ENCODE peak calls at places on chromosomes 1 and 21, in seven cellular contexts. One of them, this sample, is unnamed.

GRCh38 chr1:119181236-119181635 is 40.8 kb upstream of the WARS2 start:
- DNase-seq in neuronal stem cell: no peak
- DNase-seq in H1: no peak
- DNase-seq in IMR-90: no peak
- DNase-seq in mesendoderm: peak; percentile 79
- DNase-seq in mesenchymal stem cell: no peak
- DNase-seq in trophoblast cell: no peak
- DNase-seq in this sample: no peak

GRCh38 chr1:48681476-48682305 is 95.0 kb downstream of the BEND5 start:
- DNase-seq in neuronal stem cell: no peak
- DNase-seq in H1: no peak
- DNase-seq in IMR-90: no peak
- DNase-seq in mesendoderm: peak; percentile 39
- DNase-seq in mesenchymal stem cell: no peak
- DNase-seq in trophoblast cell: no peak
- DNase-seq in this sample: no peak

GRCh38 chr1:24928631-24929090 is 1.4 kb downstream of the RUNX3 start:
- DNase-seq in neuronal stem cell: peak; percentile 44
- DNase-seq in H1: no peak
- DNase-seq in IMR-90: no peak
- DNase-seq in mesendoderm: peak; percentile 60
- DNase-seq in mesenchymal stem cell: peak; percentile 38
- DNase-seq in trophoblast cell: no peak
- DNase-seq in this sample: no peak

GRCh38 chr1:235450886-235451457 is 53.3 kb downstream of the B3GALNT2 start:
- DNase-seq in neuronal stem cell: no peak
- DNase-seq in H1: no peak
- DNase-seq in IMR-90: no peak
- DNase-seq in mesendoderm: peak; percentile 40
- DNase-seq in mesenchymal stem cell: no peak
- DNase-seq in trophoblast cell: no peak
- DNase-seq in this sample: no peak

GRCh38 chr1:31549807-31550620 is 26.3 kb upstream of the TINAGL1 start:
- DNase-seq in neuronal stem cell: no peak
- DNase-seq in H1: no peak
- DNase-seq in IMR-90: no peak
- DNase-seq in mesendoderm: no peak
- DNase-seq in mesenchymal stem cell: peak; percentile 39
- DNase-seq in trophoblast cell: no peak
- DNase-seq in this sample: no peak

GRCh38 chr1:231731262-231731661 is 104.7 kb downstream of the DISC1 start:
- DNase-seq in neuronal stem cell: no peak
- DNase-seq in H1: no peak
- DNase-seq in IMR-90: no peak
- DNase-seq in mesendoderm: peak; percentile 27
- DNase-seq in mesenchymal stem cell: no peak
- DNase-seq in trophoblast cell: no peak
- DNase-seq in this sample: no peak

GRCh38 chr1:213684454-213684853 is 303.3 kb upstream of the PROX1 start:
- DNase-seq in neuronal stem cell: no peak
- DNase-seq in H1: no peak
- DNase-seq in IMR-90: no peak
- DNase-seq in mesendoderm: no peak
- DNase-seq in mesenchymal stem cell: no peak
- DNase-seq in trophoblast cell: no peak
- DNase-seq in this sample: no peak

GRCh38 chr1:90707363-90707710 is 9.8 kb downstream of the BARHL2 start:
- DNase-seq in neuronal stem cell: no peak
- DNase-seq in H1: no peak
- DNase-seq in IMR-90: peak; percentile 15
- DNase-seq in mesendoderm: peak; percentile 94
- DNase-seq in mesenchymal stem cell: peak; percentile 24
- DNase-seq in trophoblast cell: peak; percentile 78
- DNase-seq in this sample: peak; percentile 87

GRCh38 chr1:176919386-176920378 is 244.8 kb downstream of the ASTN1 start:
- DNase-seq in neuronal stem cell: no peak
- DNase-seq in H1: no peak
- DNase-seq in IMR-90: no peak
- DNase-seq in mesendoderm: no peak
- DNase-seq in mesenchymal stem cell: no peak
- DNase-seq in trophoblast cell: no peak
- DNase-seq in this sample: no peak

GRCh38 chr21:25578070-25578961 is 29.0 kb downstream of the MRPL39 start:
- DNase-seq in neuronal stem cell: no peak
- DNase-seq in H1: no peak
- DNase-seq in IMR-90: peak; percentile 36
- DNase-seq in mesendoderm: peak; percentile 20
- DNase-seq in mesenchymal stem cell: no peak
- DNase-seq in trophoblast cell: no peak
- DNase-seq in this sample: no peak

GRCh38 chr1:207853372-207853757 is 57.6 kb downstream of the CD34 start:
- DNase-seq in neuronal stem cell: no peak
- DNase-seq in H1: no peak
- DNase-seq in IMR-90: peak; percentile 19
- DNase-seq in mesendoderm: no peak
- DNase-seq in mesenchymal stem cell: no peak
- DNase-seq in trophoblast cell: no peak
- DNase-seq in this sample: no peak

GRCh38 chr21:37446552-37446951 is 80.0 kb downstream of the DYRK1A start:
- DNase-seq in neuronal stem cell: no peak
- DNase-seq in H1: no peak
- DNase-seq in IMR-90: no peak
- DNase-seq in mesendoderm: peak; percentile 65
- DNase-seq in mesenchymal stem cell: no peak
- DNase-seq in trophoblast cell: no peak
- DNase-seq in this sample: no peak

GRCh38 chr1:30812093-30812492 is 54.5 kb upstream of the LAPTM5 start:
- DNase-seq in neuronal stem cell: no peak
- DNase-seq in H1: no peak
- DNase-seq in IMR-90: no peak
- DNase-seq in mesendoderm: no peak
- DNase-seq in mesenchymal stem cell: no peak
- DNase-seq in trophoblast cell: no peak
- DNase-seq in this sample: no peak

GRCh38 chr21:46295177-46295711 is 9.1 kb downstream of the YBEY start:
- DNase-seq in neuronal stem cell: no peak
- DNase-seq in H1: no peak
- DNase-seq in IMR-90: peak; percentile 69
- DNase-seq in mesendoderm: peak; percentile 33
- DNase-seq in mesenchymal stem cell: no peak
- DNase-seq in trophoblast cell: no peak
- DNase-seq in this sample: no peak

GRCh38 chr1:20552728-20553571 is 577 bp downstream of the FAM43B start:
- DNase-seq in neuronal stem cell: peak; percentile 46
- DNase-seq in H1: no peak
- DNase-seq in IMR-90: peak; percentile 11
- DNase-seq in mesendoderm: peak; percentile 57
- DNase-seq in mesenchymal stem cell: peak; percentile 42
- DNase-seq in trophoblast cell: peak; percentile 60
- DNase-seq in this sample: peak; percentile 51

GRCh38 chr1:230105754-230106625 is 39.0 kb downstream of the GALNT2 start:
- DNase-seq in neuronal stem cell: no peak
- DNase-seq in H1: no peak
- DNase-seq in IMR-90: peak; percentile 85
- DNase-seq in mesendoderm: no peak
- DNase-seq in mesenchymal stem cell: peak; percentile 80
- DNase-seq in trophoblast cell: peak; percentile 94
- DNase-seq in this sample: no peak

GRCh38 chr21:31222142-31222541 is 121.9 kb downstream of the TIAM1 start:
- DNase-seq in neuronal stem cell: no peak
- DNase-seq in H1: no peak
- DNase-seq in IMR-90: peak; percentile 66
- DNase-seq in mesendoderm: no peak
- DNase-seq in mesenchymal stem cell: no peak
- DNase-seq in trophoblast cell: no peak
- DNase-seq in this sample: no peak

GRCh38 chr1:9150582-9151290 is 21.8 kb upstream of the GPR157 start:
- DNase-seq in neuronal stem cell: no peak
- DNase-seq in H1: no peak
- DNase-seq in IMR-90: peak; percentile 72
- DNase-seq in mesendoderm: no peak
- DNase-seq in mesenchymal stem cell: peak; percentile 49
- DNase-seq in trophoblast cell: no peak
- DNase-seq in this sample: no peak

GRCh38 chr1:202155478-202156021 is 4.9 kb downstream of the PTPN7 start:
- DNase-seq in neuronal stem cell: no peak
- DNase-seq in H1: no peak
- DNase-seq in IMR-90: peak; percentile 8
- DNase-seq in mesendoderm: no peak
- DNase-seq in mesenchymal stem cell: peak; percentile 25
- DNase-seq in trophoblast cell: peak; percentile 25
- DNase-seq in this sample: no peak

GRCh38 chr1:58576727-58577675 is at the start of gene TACSTD2:
- DNase-seq in neuronal stem cell: no peak
- DNase-seq in H1: peak; percentile 56
- DNase-seq in IMR-90: no peak
- DNase-seq in mesendoderm: peak; percentile 85
- DNase-seq in mesenchymal stem cell: peak; percentile 18
- DNase-seq in trophoblast cell: peak; percentile 58
- DNase-seq in this sample: peak; percentile 83

GRCh38 chr1:220151454-220151853 is 57.5 kb downstream of the IARS2 start:
- DNase-seq in neuronal stem cell: no peak
- DNase-seq in H1: no peak
- DNase-seq in IMR-90: peak; percentile 15
- DNase-seq in mesendoderm: no peak
- DNase-seq in mesenchymal stem cell: no peak
- DNase-seq in trophoblast cell: no peak
- DNase-seq in this sample: no peak

GRCh38 chr21:41678016-41678935 is 88.6 kb downstream of the RIPK4 start:
- DNase-seq in neuronal stem cell: no peak
- DNase-seq in H1: no peak
- DNase-seq in IMR-90: peak; percentile 8
- DNase-seq in mesendoderm: peak; percentile 64
- DNase-seq in mesenchymal stem cell: peak; percentile 5
- DNase-seq in trophoblast cell: peak; percentile 14
- DNase-seq in this sample: no peak

GRCh38 chr1:154398141-154398540 is 7.0 kb upstream of the IL6R start:
- DNase-seq in neuronal stem cell: no peak
- DNase-seq in H1: no peak
- DNase-seq in IMR-90: no peak
- DNase-seq in mesendoderm: no peak
- DNase-seq in mesenchymal stem cell: no peak
- DNase-seq in trophoblast cell: no peak
- DNase-seq in this sample: no peak

DNA sequence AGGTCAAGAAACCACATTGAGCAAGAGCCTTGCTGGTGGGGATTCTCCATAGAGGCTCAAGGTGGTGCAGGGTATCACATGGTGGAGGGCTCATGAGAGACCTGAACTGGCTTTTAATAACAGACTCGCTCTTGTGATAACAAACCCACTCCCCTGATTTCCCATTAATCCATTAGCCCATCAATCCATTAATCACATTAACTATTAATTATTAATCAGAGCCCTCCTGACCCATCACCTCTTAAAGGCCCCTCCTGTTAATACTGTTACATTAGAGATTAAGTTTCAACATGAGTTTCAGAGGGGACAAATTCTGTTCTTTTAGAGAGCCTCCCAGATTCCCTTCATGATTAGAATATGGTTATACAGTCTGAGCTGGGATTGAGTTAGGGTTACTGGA is 61.8 kb downstream of the IER5 start:
- DNase-seq in neuronal stem cell: no peak
- DNase-seq in H1: no peak
- DNase-seq in IMR-90: no peak
- DNase-seq in mesendoderm: no peak
- DNase-seq in mesenchymal stem cell: no peak
- DNase-seq in trophoblast cell: no peak
- DNase-seq in this sample: no peak
- H2AK5ac ChIP-seq in neuronal stem cell: no peak overlapping the region
- H2AK5ac ChIP-seq in H1: no peak overlapping the region
- H2AK5ac ChIP-seq in IMR-90: no peak overlapping the region
- H2AK5ac ChIP-seq in mesendoderm: no peak overlapping the region
- H2AK5ac ChIP-seq in mesenchymal stem cell: no peak overlapping the region
- H2AK5ac ChIP-seq in trophoblast cell: no peak overlapping the region
- H2AK5ac ChIP-seq in this sample: no peak overlapping the region

DNA sequence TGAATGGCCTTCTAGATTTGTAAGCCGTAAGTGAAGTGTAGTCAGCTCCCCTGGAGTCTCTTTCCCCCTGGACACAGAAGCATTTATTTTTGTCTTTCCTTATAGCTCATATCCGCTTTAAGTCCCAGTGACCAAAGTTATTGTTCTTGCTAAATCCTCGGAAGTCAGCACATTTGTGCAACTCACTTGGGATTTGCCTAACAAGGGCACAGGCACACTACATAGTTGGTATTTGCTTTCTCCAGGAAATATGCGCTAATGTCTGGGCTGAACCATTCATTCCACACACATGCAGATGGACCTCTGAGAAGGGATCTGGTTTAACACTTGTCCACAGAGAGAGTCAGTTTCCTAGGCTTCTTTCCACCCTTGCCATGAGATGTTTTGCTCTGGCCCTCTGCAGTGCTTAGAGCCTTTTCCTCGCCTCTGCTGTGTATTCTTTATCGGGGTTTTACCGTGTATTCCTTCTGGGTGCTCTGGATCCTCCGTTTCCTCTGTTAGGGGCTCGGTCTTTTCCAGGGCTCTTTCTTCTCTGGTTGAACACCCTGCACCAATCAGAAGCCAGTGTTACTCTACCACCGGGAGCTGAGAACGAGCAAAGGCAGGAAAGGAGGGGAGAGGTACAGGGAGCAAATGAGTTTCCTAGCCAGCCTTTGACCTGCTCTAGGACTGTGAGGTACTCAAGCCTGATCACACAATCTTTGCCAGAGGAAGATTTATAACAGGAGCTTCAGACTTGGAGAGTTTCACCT is 72.4 kb downstream of the ABCA4 start:
- DNase-seq in neuronal stem cell: no peak
- DNase-seq in H1: no peak
- DNase-seq in IMR-90: no peak
- DNase-seq in mesendoderm: peak; percentile 50
- DNase-seq in mesenchymal stem cell: peak; percentile 74
- DNase-seq in trophoblast cell: peak; percentile 33
- DNase-seq in this sample: peak; percentile 62
- H2AK5ac ChIP-seq in neuronal stem cell: no peak overlapping the region
- H2AK5ac ChIP-seq in H1: no peak overlapping the region
- H2AK5ac ChIP-seq in IMR-90: peak overlapping the region; percentile 43
- H2AK5ac ChIP-seq in mesendoderm: no peak overlapping the region
- H2AK5ac ChIP-seq in mesenchymal stem cell: no peak overlapping the region
- H2AK5ac ChIP-seq in trophoblast cell: peak overlapping the region; percentile 90
- H2AK5ac ChIP-seq in this sample: no peak overlapping the region

DNA sequence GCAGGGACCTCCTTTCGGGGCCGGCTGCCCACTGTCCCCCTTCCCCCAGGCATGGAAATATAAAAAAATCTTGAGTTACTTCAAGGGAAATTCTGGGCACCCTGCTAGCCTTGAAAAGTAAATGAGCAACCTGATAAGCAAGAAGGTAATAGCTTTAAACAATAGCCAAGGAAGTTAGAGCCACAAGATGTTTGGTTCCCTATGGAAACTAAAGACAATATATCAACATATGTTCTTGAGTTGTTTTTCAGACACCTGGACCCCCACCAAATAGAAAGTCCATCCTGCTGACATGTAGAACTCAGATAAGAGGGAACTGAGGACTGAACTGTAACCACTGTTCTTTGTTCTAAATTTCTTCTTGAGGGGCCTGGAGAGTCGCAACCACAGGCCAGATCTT is 19.3 kb upstream of the SLC35A3 start:
- DNase-seq in neuronal stem cell: no peak
- DNase-seq in H1: no peak
- DNase-seq in IMR-90: no peak
- DNase-seq in mesendoderm: peak; percentile 88
- DNase-seq in mesenchymal stem cell: no peak
- DNase-seq in trophoblast cell: no peak
- DNase-seq in this sample: no peak
- H2AK5ac ChIP-seq in neuronal stem cell: no peak overlapping the region
- H2AK5ac ChIP-seq in H1: no peak overlapping the region
- H2AK5ac ChIP-seq in IMR-90: no peak overlapping the region
- H2AK5ac ChIP-seq in mesendoderm: no peak overlapping the region
- H2AK5ac ChIP-seq in mesenchymal stem cell: no peak overlapping the region
- H2AK5ac ChIP-seq in trophoblast cell: no peak overlapping the region
- H2AK5ac ChIP-seq in this sample: no peak overlapping the region

GRCh38 chr21:35748683-35749314 is 311.5 kb downstream of the SETD4 start:
- DNase-seq in neuronal stem cell: no peak
- DNase-seq in H1: no peak
- DNase-seq in IMR-90: no peak
- DNase-seq in mesendoderm: no peak
- DNase-seq in mesenchymal stem cell: no peak
- DNase-seq in trophoblast cell: no peak
- DNase-seq in this sample: no peak
- H2AK5ac ChIP-seq in neuronal stem cell: no peak overlapping the region
- H2AK5ac ChIP-seq in H1: no peak overlapping the region
- H2AK5ac ChIP-seq in IMR-90: no peak overlapping the region
- H2AK5ac ChIP-seq in mesendoderm: no peak overlapping the region
- H2AK5ac ChIP-seq in mesenchymal stem cell: no peak overlapping the region
- H2AK5ac ChIP-seq in trophoblast cell: no peak overlapping the region
- H2AK5ac ChIP-seq in this sample: no peak overlapping the region